ENCODE peak calls at places on chromosomes 7 and 10, in four cellular contexts. R is K562, O is HepG2, C is GM12878. D is an unnamed sample.

GRCh38 chr10:99467236-99467999 is 37.0 kb upstream of the GOT1 start:
- DNase-seq in R (no peak), O (no peak), C (no peak), D (no peak)

GRCh38 chr10:131179386-131179785 is 132.1 kb downstream of the TCERG1L start:
- DNase-seq in R (no peak), O (no peak), C (no peak), D (no peak)

GRCh38 chr10:102649770-102650654 is 5.7 kb downstream of the TRIM8 start:
- DNase-seq in R (no peak), O (no peak), C (no peak), D (peak)

GRCh38 chr10:103458720-103459119 is at the start of gene CALHM1:
- DNase-seq in R (peak), O (no peak), C (no peak), D (peak)

GRCh38 chr10:25501912-25502311 is 327.1 kb downstream of the GPR158 start:
- DNase-seq in R (no peak), O (no peak), C (no peak), D (no peak)

GRCh38 chr7:107168233-107169119 is at the start of gene HBP1:
- DNase-seq in R (peak), O (peak), C (peak), D (peak)

GRCh38 chr7:43141091-43141490 is 28.6 kb downstream of the HECW1 start:
- DNase-seq in R (no peak), O (no peak), C (no peak), D (peak)

GRCh38 chr10:132257271-132257670 is 50.5 kb downstream of the STK32C start:
- DNase-seq in R (peak), O (no peak), C (no peak), D (no peak)

GRCh38 chr7:134851141-134851540 is 71.7 kb downstream of the CALD1 start:
- DNase-seq in R (no peak), O (no peak), C (no peak), D (no peak)

GRCh38 chr10:27742195-27742925 is 3.3 kb downstream of the MKX start:
- DNase-seq in R (peak), O (peak), C (peak), D (peak)

GRCh38 chr10:11411926-11412545 is 199.4 kb downstream of the USP6NL start:
- DNase-seq in R (no peak), O (no peak), C (no peak), D (no peak)

GRCh38 chr10:23723796-23724195 is 284.9 kb downstream of the OTUD1 start:
- DNase-seq in R (no peak), O (no peak), C (no peak), D (no peak)

GRCh38 chr7:44277391-44277790 is 48.0 kb downstream of the CAMK2B start:
- DNase-seq in R (no peak), O (no peak), C (no peak), D (no peak)

GRCh38 chr7:150903627-150904026 is 51.3 kb downstream of the AOC1 start:
- DNase-seq in R (peak), O (no peak), C (no peak), D (no peak)

GRCh38 chr7:87413951-87414381 is 61.5 kb downstream of the ABCB4 start:
- DNase-seq in R (no peak), O (no peak), C (no peak), D (no peak)

GRCh38 chr7:105256621-105257283 is 132.0 kb downstream of the SRPK2 start:
- DNase-seq in R (no peak), O (no peak), C (no peak), D (no peak)

GRCh38 chr10:28947209-28947608 is 269.9 kb downstream of the BAMBI start:
- DNase-seq in R (no peak), O (no peak), C (no peak), D (no peak)

GRCh38 chr7:85600425-85600824 is 413.6 kb upstream of the SEMA3D start:
- DNase-seq in R (no peak), O (no peak), C (no peak), D (no peak)

GRCh38 chr7:25091757-25092156 is 33.3 kb downstream of the CYCS start:
- DNase-seq in R (no peak), O (no peak), C (no peak), D (no peak)

GRCh38 chr7:105808703-105809590 is 67.5 kb downstream of the ATXN7L1 start:
- DNase-seq in R (no peak), O (no peak), C (peak), D (no peak)

GRCh38 chr7:139682136-139683013 is 95.4 kb downstream of the HIPK2 start:
- DNase-seq in R (no peak), O (peak), C (no peak), D (no peak)

GRCh38 chr7:16881809-16882208 is at the start of gene AGR3:
- DNase-seq in R (no peak), O (no peak), C (no peak), D (no peak)

GRCh38 chr10:84205049-84205852 is 10.9 kb downstream of the CDHR1 start:
- DNase-seq in R (peak), O (peak), C (peak), D (peak)

GRCh38 chr10:484441-484924 is 205.0 kb downstream of the DIP2C start:
- DNase-seq in R (no peak), O (no peak), C (no peak), D (peak)

GRCh38 chr10:122949296-122949695 is 4.7 kb downstream of the C10orf88 start:
- DNase-seq in R (no peak), O (no peak), C (no peak), D (no peak)

GRCh38 chr10:104582604-104582951 is 58.5 kb upstream of the SORCS3 start:
- DNase-seq in R (no peak), O (no peak), C (no peak), D (no peak)

GRCh38 chr10:124059552-124059951 is 33.8 kb downstream of the CHST15 start:
- DNase-seq in R (no peak), O (no peak), C (no peak), D (no peak)

GRCh38 chr10:78162867-78163266 is 129.2 kb downstream of the RPS24 start:
- DNase-seq in R (no peak), O (no peak), C (no peak), D (no peak)

GRCh38 chr7:118662266-118662665 is 437.8 kb downstream of the ANKRD7 start:
- DNase-seq in R (no peak), O (no peak), C (no peak), D (no peak)

GRCh38 chr10:6748029-6748428 is 168.0 kb upstream of the PRKCQ start:
- DNase-seq in R (no peak), O (no peak), C (no peak), D (no peak)

GRCh38 chr7:27677912-27678612 is 15.4 kb upstream of the HIBADH start:
- DNase-seq in R (peak), O (peak), C (no peak), D (no peak)

GRCh38 chr10:128880221-128880620 is 586.8 kb upstream of the MGMT start:
- DNase-seq in R (no peak), O (no peak), C (no peak), D (no peak)

GRCh38 chr10:107418411-107418810 is 253.9 kb upstream of the SORCS1 start:
- DNase-seq in R (no peak), O (no peak), C (peak), D (no peak)

GRCh38 chr10:126945351-126946035 is 40.3 kb downstream of the DOCK1 start:
- DNase-seq in R (no peak), O (no peak), C (no peak), D (no peak)

GRCh38 chr10:46538723-46539426 is 17.6 kb downstream of the GPRIN2 start:
- DNase-seq in R (no peak), O (no peak), C (no peak), D (peak)

GRCh38 chr10:116170815-116171250 is 102.2 kb downstream of the GFRA1 start:
- DNase-seq in R (no peak), O (no peak), C (no peak), D (no peak)

GRCh38 chr7:126700807-126701604 is 551.7 kb downstream of the GRM8 start:
- DNase-seq in R (peak), O (peak), C (peak), D (peak)

GRCh38 chr7:93055543-93056107 is 62.2 kb downstream of the SAMD9 start:
- DNase-seq in R (no peak), O (peak), C (no peak), D (no peak)
- TF ChIP-seq CBFB in R (no peak), O (no peak), C (no peak), D (no peak)

DNA sequence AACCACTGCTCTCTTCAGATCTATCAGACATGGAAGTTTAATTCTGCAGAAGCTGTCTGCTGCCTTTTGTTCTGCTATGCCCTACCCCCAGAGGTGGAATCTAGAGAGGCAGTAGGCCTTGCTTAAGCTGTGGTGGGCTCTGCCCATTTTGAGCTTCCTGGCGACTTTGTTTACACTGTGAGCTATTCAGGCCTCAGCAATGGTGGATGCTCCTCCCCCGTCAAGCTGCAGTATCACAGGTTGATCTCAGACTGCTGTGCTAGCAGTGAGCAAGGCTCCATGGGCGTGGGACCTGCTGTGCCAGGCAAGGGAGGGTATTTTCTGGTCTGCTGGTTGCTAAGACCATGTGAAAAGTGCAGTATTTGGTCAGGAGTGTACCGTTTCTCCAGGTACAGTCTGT is 45.1 kb upstream of the CDK14 start:
- DNase-seq in R (no peak), O (peak), C (no peak), D (peak)
- TF ChIP-seq CBFB in R (no peak), O (no peak), C (no peak), D (no peak)

DNA sequence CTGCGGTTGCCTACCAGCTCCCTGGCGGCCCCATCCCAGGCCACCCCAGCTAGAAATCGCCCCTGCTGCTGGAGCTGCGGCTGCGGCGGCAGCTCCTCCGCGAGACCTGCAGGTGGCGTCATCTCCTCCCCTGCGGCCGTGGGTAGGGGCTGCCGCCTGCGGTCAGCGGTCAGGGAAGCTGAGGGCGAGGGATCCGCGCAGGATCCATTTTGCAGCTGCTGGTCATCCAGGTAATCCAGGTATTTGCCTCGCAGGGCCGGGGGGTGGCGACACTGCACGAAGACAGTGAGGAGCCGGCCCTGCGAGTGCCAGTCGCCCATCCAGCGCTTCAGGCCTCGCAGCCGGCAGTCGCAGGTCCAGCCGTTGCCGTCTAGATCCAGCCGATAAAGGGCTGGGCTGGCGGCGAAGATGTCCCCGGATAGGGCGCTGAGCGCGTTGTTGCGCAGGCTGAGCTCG is 1.5 kb downstream of the TRIL start:
- DNase-seq in R (no peak), O (peak), C (no peak), D (peak)
- TF ChIP-seq CBFB in R (no peak), O (peak), C (no peak), D (no peak)

DNA sequence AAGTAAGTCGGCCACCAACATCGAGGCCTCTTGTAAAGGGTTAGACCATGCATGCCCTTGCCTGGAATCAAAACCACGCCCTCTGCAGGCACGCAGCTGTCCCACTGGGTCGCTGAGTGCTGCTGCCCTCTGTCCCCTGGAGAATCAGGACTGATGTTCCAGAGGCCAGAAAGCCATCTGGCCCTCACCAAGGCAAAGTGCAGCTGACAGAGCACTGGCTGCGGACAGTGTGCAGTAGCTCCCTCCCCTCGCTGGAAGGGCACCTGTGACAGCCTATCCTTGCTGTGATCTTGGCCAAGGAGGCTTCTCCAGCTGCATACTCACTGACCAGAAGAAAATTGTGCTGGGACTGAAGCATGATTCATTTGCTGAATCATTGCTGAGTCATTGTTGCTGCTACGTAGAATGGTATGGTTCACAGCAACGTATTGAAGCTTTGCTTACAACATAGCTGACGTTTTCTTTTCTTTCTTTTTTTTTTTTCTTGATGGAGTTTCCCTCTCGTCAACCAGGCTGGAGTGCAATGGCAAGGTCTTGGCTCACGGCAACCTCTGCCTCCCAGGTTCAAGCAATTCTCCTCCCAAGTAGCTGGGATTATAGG is 30.4 kb downstream of the DDC start:
- DNase-seq in R (peak), O (peak), C (no peak), D (no peak)
- TF ChIP-seq CBFB in R (no peak), O (no peak), C (no peak), D (no peak)

DNA sequence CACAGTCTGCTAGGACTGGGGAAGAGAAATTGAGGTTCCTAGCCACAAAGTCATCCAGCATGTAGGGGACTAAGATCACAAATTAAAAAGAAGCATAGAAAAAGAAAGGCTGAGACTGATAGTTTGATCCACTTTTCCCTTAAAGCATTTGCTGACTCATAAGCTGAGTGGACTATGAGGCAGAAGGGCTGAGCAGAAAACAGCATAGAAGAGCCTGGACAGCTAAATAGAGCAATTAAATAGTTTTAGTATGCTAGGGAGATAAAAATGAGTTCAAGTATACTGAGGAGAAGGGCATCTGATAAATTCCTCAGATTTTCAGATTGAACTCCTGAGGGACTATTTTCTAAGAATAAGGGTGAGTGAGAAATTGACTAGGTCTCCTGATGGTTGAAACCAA is 155.9 kb upstream of the EGR2 start:
- DNase-seq in R (no peak), O (no peak), C (no peak), D (no peak)
- TF ChIP-seq CBFB in R (no peak), O (no peak), C (no peak), D (no peak)

DNA sequence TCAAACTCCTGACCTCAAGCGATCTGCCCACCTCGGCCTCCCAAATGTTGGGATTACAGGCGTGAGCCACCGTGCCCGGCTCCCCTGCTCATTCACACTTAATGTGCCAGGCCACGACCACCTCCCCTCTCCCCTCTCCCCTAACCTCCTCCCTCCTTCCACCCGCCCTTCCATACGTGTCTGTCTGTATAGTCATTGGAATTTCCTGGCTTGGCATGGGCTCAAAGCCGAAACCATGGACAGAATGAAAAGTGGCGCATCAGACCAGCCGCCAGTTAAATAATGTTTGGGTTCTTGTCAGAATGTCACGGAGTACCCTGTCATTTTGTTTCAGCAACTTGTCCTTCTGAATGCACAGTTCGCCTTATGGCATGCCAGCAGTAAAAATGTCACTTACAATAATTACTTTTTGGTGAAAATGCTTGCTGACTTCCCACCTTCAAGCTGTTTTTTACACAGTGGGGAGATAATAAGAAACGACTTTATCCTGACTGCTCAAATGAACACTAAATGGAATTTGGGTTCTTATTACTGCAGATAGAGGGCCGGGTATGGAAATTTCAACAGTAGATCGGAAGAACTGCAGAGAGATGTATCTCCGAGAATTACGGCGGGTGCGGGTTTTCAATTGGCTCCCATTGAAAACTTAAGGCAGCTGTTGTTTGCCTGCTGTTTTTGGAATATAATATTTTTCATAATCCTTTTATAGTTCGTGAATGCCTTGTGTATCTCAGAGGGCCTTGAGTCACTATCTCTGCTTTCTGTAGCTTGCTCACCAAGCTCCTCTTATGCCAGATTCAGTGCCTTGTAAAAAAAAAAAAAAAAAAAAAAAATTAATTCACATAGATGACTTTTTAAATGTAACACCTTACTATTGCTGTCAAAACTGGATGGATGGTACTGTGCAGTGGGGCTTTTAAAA is 65.5 kb upstream of the SH2B2 start:
- DNase-seq in R (no peak), O (no peak), C (no peak), D (no peak)
- TF ChIP-seq CBFB in R (no peak), O (no peak), C (no peak), D (no peak)

GRCh38 chr10:58488921-58489320 is 23.8 kb upstream of the BICC1 start:
- DNase-seq in R (no peak), O (no peak), C (no peak), D (no peak)
- TF ChIP-seq CBFB in R (no peak), O (no peak), C (no peak), D (no peak)

D was measured in WTC11.